ENCODE peak calls at places on chromosomes 11 and 22, in four cellular contexts. One of them, this sample, is unnamed.

GRCh38 chr22:25081409-25081824 is 118.2 kb upstream of the CRYBB3 start:
- DNase-seq in heart right ventricle: no peak
- DNase-seq in Karpas-422: peak; percentile 80
- DNase-seq in CD8-positive, alpha-beta T cell: peak; percentile 54
- DNase-seq in this sample: no peak

GRCh38 chr11:6249822-6250555 is 9.6 kb upstream of the CCKBR start:
- DNase-seq in Karpas-422: no peak
- DNase-seq in heart right ventricle: peak; percentile 60
- DNase-seq in CD8-positive, alpha-beta T cell: no peak
- DNase-seq in this sample: no peak

GRCh38 chr11:108497317-108498045 is 703 bp downstream of the POGLUT3 start:
- DNase-seq in heart right ventricle: peak; percentile 89
- DNase-seq in CD8-positive, alpha-beta T cell: peak; percentile 60
- DNase-seq in Karpas-422: peak; percentile 93
- DNase-seq in this sample: peak; percentile 83

GRCh38 chr11:130782361-130783221 is 133.7 kb downstream of the SNX19 start:
- DNase-seq in CD8-positive, alpha-beta T cell: no peak
- DNase-seq in heart right ventricle: no peak
- DNase-seq in Karpas-422: no peak
- DNase-seq in this sample: no peak

GRCh38 chr11:77136074-77136473 is 8.0 kb downstream of the MYO7A start:
- DNase-seq in CD8-positive, alpha-beta T cell: no peak
- DNase-seq in heart right ventricle: no peak
- DNase-seq in Karpas-422: no peak
- DNase-seq in this sample: no peak

GRCh38 chr11:117856892-117857291 is 19.6 kb downstream of the FXYD6 start:
- DNase-seq in Karpas-422: no peak
- DNase-seq in CD8-positive, alpha-beta T cell: peak; percentile 0
- DNase-seq in heart right ventricle: no peak
- DNase-seq in this sample: no peak

GRCh38 chr11:130877532-130877931 is 38.7 kb downstream of the SNX19 start:
- DNase-seq in CD8-positive, alpha-beta T cell: no peak
- DNase-seq in heart right ventricle: no peak
- DNase-seq in Karpas-422: no peak
- DNase-seq in this sample: no peak

GRCh38 chr22:49955581-49956417 is 4.8 kb upstream of the PIM3 start:
- DNase-seq in heart right ventricle: no peak
- DNase-seq in Karpas-422: no peak
- DNase-seq in CD8-positive, alpha-beta T cell: no peak
- DNase-seq in this sample: no peak

GRCh38 chr11:117928818-117929567 is at the start of gene TMPRSS13:
- DNase-seq in CD8-positive, alpha-beta T cell: no peak
- DNase-seq in heart right ventricle: no peak
- DNase-seq in Karpas-422: no peak
- DNase-seq in this sample: no peak

GRCh38 chr11:61067782-61068181 is 34.5 kb upstream of the CD5 start:
- DNase-seq in Karpas-422: no peak
- DNase-seq in heart right ventricle: no peak
- DNase-seq in CD8-positive, alpha-beta T cell: peak; percentile 5
- DNase-seq in this sample: peak; percentile 42

GRCh38 chr22:45262931-45263789 is 21.6 kb upstream of the UPK3A start:
- DNase-seq in Karpas-422: peak; percentile 94
- DNase-seq in CD8-positive, alpha-beta T cell: no peak
- DNase-seq in heart right ventricle: no peak
- DNase-seq in this sample: no peak

GRCh38 chr11:128488471-128488870 is 98.9 kb downstream of the ETS1 start:
- DNase-seq in Karpas-422: no peak
- DNase-seq in CD8-positive, alpha-beta T cell: no peak
- DNase-seq in heart right ventricle: no peak
- DNase-seq in this sample: no peak

GRCh38 chr11:127106142-127106541 is 105.6 kb upstream of the KIRREL3 start:
- DNase-seq in CD8-positive, alpha-beta T cell: no peak
- DNase-seq in heart right ventricle: no peak
- DNase-seq in Karpas-422: no peak
- DNase-seq in this sample: no peak

GRCh38 chr11:65186701-65187100 is 5.0 kb downstream of the CAPN1 start:
- DNase-seq in Karpas-422: no peak
- DNase-seq in CD8-positive, alpha-beta T cell: no peak
- DNase-seq in heart right ventricle: no peak
- DNase-seq in this sample: no peak

GRCh38 chr11:34609850-34610249 is 11.0 kb upstream of the EHF start:
- DNase-seq in Karpas-422: no peak
- DNase-seq in CD8-positive, alpha-beta T cell: no peak
- DNase-seq in heart right ventricle: no peak
- DNase-seq in this sample: no peak

GRCh38 chr22:28894320-28894719 is 10.9 kb downstream of the ZNRF3 start:
- DNase-seq in Karpas-422: no peak
- DNase-seq in heart right ventricle: no peak
- DNase-seq in CD8-positive, alpha-beta T cell: no peak
- DNase-seq in this sample: no peak

GRCh38 chr11:47154738-47155570 is 21.7 kb downstream of the ARFGAP2 start:
- DNase-seq in Karpas-422: no peak
- DNase-seq in heart right ventricle: no peak
- DNase-seq in CD8-positive, alpha-beta T cell: peak; percentile 51
- DNase-seq in this sample: no peak

GRCh38 chr11:123253909-123254308 is 58.9 kb upstream of the CLMP start:
- DNase-seq in Karpas-422: no peak
- DNase-seq in heart right ventricle: no peak
- DNase-seq in CD8-positive, alpha-beta T cell: no peak
- DNase-seq in this sample: no peak

GRCh38 chr11:125621995-125622394 is 3.0 kb upstream of the CHEK1 start:
- DNase-seq in CD8-positive, alpha-beta T cell: no peak
- DNase-seq in heart right ventricle: no peak
- DNase-seq in Karpas-422: no peak
- DNase-seq in this sample: no peak

GRCh38 chr11:64071849-64072248 is 36.1 kb downstream of the FLRT1 start:
- DNase-seq in Karpas-422: no peak
- DNase-seq in heart right ventricle: no peak
- DNase-seq in CD8-positive, alpha-beta T cell: no peak
- DNase-seq in this sample: no peak

GRCh38 chr22:32904044-32904443 is 102.5 kb downstream of the TIMP3 start:
- DNase-seq in CD8-positive, alpha-beta T cell: no peak
- DNase-seq in Karpas-422: peak; percentile 56
- DNase-seq in heart right ventricle: peak; percentile 54
- DNase-seq in this sample: no peak

GRCh38 chr22:50302041-50302541 is 5.4 kb downstream of the PLXNB2 start:
- DNase-seq in Karpas-422: no peak
- DNase-seq in CD8-positive, alpha-beta T cell: no peak
- DNase-seq in heart right ventricle: no peak
- DNase-seq in this sample: no peak

GRCh38 chr22:48600681-48601080 is 1227.0 kb downstream of the BRD1 start:
- DNase-seq in CD8-positive, alpha-beta T cell: no peak
- DNase-seq in heart right ventricle: no peak
- DNase-seq in Karpas-422: no peak
- DNase-seq in this sample: no peak

GRCh38 chr11:3162410-3163240 is 2.5 kb downstream of the OSBPL5 start:
- DNase-seq in heart right ventricle: no peak
- DNase-seq in CD8-positive, alpha-beta T cell: no peak
- DNase-seq in Karpas-422: no peak
- DNase-seq in this sample: no peak

GRCh38 chr11:111676878-111677585 is 74.8 kb downstream of the SIK2 start:
- DNase-seq in Karpas-422: no peak
- DNase-seq in heart right ventricle: no peak
- DNase-seq in CD8-positive, alpha-beta T cell: no peak
- DNase-seq in this sample: no peak

GRCh38 chr11:95229199-95230053 is 1.6 kb downstream of the SESN3 start:
- DNase-seq in Karpas-422: peak; percentile 65
- DNase-seq in heart right ventricle: no peak
- DNase-seq in CD8-positive, alpha-beta T cell: no peak
- DNase-seq in this sample: no peak

GRCh38 chr11:112470355-112470754 is 209.7 kb upstream of the PLET1 start:
- DNase-seq in CD8-positive, alpha-beta T cell: no peak
- DNase-seq in Karpas-422: no peak
- DNase-seq in heart right ventricle: no peak
- DNase-seq in this sample: no peak

GRCh38 chr11:107217444-107217843 is 199.2 kb upstream of the GUCY1A2 start:
- DNase-seq in CD8-positive, alpha-beta T cell: no peak
- DNase-seq in heart right ventricle: no peak
- DNase-seq in Karpas-422: no peak
- DNase-seq in this sample: no peak

GRCh38 chr11:107218123-107219084 is 200.1 kb upstream of the GUCY1A2 start:
- DNase-seq in Karpas-422: no peak
- DNase-seq in CD8-positive, alpha-beta T cell: no peak
- DNase-seq in heart right ventricle: no peak
- DNase-seq in this sample: no peak

DNA sequence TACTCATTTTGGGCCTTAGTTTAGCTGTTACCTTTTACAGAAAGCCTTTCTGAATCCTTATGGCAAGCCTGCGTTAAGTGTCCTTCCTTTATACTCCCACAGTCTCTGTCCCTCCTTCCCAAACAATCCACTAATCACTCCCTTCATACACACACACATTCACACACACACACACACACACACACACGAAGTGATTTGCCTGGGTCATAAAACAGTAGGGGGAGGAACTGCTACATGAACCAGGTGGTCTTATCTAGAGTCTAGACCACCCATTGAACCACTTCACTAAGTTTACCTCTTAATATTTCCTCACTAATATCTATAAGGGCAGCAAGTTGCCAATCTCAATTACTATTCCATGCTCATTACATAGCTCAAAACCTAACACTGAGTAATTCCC is 196.7 kb upstream of the GUCY1A2 start:
- DNase-seq in heart right ventricle: no peak
- DNase-seq in Karpas-422: no peak
- DNase-seq in CD8-positive, alpha-beta T cell: no peak
- DNase-seq in this sample: no peak
- H3K27me3 ChIP-seq in heart right ventricle: no peaks in the 10 kb centered on the region
- H3K27me3 ChIP-seq in Karpas-422: no peaks in the 10 kb centered on the region
- H3K27me3 ChIP-seq in CD8-positive, alpha-beta T cell: no peaks in the 10 kb centered on the region
- H3K27me3 ChIP-seq in this sample: no peaks in the 10 kb centered on the region

GRCh38 chr11:429391-429790 is 12.4 kb downstream of the ANO9 start:
- DNase-seq in CD8-positive, alpha-beta T cell: no peak
- DNase-seq in Karpas-422: no peak
- DNase-seq in heart right ventricle: no peak
- DNase-seq in this sample: no peak

GRCh38 chr11:428295-428694 is 13.5 kb upstream of the SIGIRR start:
- DNase-seq in heart right ventricle: no peak
- DNase-seq in CD8-positive, alpha-beta T cell: no peak
- DNase-seq in Karpas-422: no peak
- DNase-seq in this sample: no peak

GRCh38 chr11:431921-432320 is 9.9 kb downstream of the ANO9 start:
- DNase-seq in Karpas-422: no peak
- DNase-seq in heart right ventricle: no peak
- DNase-seq in CD8-positive, alpha-beta T cell: no peak
- DNase-seq in this sample: no peak

GRCh38 chr11:432501-433100 is 9.2 kb downstream of the ANO9 start:
- DNase-seq in heart right ventricle: no peak
- DNase-seq in Karpas-422: no peak
- DNase-seq in CD8-positive, alpha-beta T cell: no peak
- DNase-seq in this sample: no peak

DNA sequence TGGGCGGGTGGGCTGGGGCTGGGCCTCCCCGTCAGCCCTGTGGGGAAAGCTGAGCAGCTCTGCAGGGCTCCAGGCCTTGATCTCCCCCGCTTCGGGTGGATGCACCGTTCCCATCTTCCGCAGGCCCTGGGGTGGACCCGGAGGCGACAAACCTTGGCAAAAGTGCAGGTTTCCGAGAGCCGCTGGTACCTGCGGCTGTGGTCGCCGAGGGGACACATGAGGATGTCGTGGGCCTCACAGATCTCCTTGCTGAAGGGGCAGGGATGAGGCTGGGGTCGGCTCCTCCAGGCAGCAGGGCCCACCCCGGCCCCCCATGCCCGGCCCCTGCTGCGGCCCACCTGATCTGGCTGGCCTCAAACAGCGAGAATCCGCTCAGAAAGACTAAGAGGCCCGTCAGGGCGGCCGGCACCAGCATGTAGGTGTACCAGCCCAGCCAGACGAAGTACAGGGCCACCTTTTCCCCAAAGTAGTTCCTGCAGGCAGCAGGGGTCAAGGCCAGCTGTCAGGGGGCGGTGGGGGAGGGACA is 11.8 kb downstream of the ANO9 start:
- DNase-seq in Karpas-422: no peak
- DNase-seq in heart right ventricle: no peak
- DNase-seq in CD8-positive, alpha-beta T cell: no peak
- DNase-seq in this sample: no peak
- H3K27me3 ChIP-seq in Karpas-422: no peaks in the 10 kb centered on the region
- H3K27me3 ChIP-seq in heart right ventricle: peaks cover 22% of the 10 kb centered on the region
- H3K27me3 ChIP-seq in CD8-positive, alpha-beta T cell: no peaks in the 10 kb centered on the region
- H3K27me3 ChIP-seq in this sample: no peaks in the 10 kb centered on the region

GRCh38 chr22:43427296-43428004 is 15.6 kb downstream of the MPPED1 start:
- DNase-seq in heart right ventricle: no peak
- DNase-seq in Karpas-422: no peak
- DNase-seq in CD8-positive, alpha-beta T cell: no peak
- DNase-seq in this sample: no peak
- H3K27me3 ChIP-seq in heart right ventricle: peaks cover 73% of the 10 kb centered on the region
- H3K27me3 ChIP-seq in Karpas-422: no peaks in the 10 kb centered on the region
- H3K27me3 ChIP-seq in CD8-positive, alpha-beta T cell: peaks cover 4% of the 10 kb centered on the region
- H3K27me3 ChIP-seq in this sample: peaks cover 61% of the 10 kb centered on the region

GRCh38 chr22:22574361-22574760 is 15.3 kb upstream of the PRAME start:
- DNase-seq in CD8-positive, alpha-beta T cell: no peak
- DNase-seq in Karpas-422: no peak
- DNase-seq in heart right ventricle: no peak
- DNase-seq in this sample: no peak
- H3K27me3 ChIP-seq in CD8-positive, alpha-beta T cell: no peaks in the 10 kb centered on the region
- H3K27me3 ChIP-seq in Karpas-422: no peaks in the 10 kb centered on the region
- H3K27me3 ChIP-seq in heart right ventricle: peaks cover 41% of the 10 kb centered on the region
- H3K27me3 ChIP-seq in this sample: peaks cover 17% of the 10 kb centered on the region

GRCh38 chr11:68036141-68036716 is 2.6 kb upstream of the TCIRG1 start:
- DNase-seq in heart right ventricle: no peak
- DNase-seq in Karpas-422: no peak
- DNase-seq in CD8-positive, alpha-beta T cell: no peak
- DNase-seq in this sample: no peak

GRCh38 chr11:68038226-68038717 is 553 bp upstream of the TCIRG1 start:
- DNase-seq in heart right ventricle: no peak
- DNase-seq in CD8-positive, alpha-beta T cell: no peak
- DNase-seq in Karpas-422: no peak
- DNase-seq in this sample: no peak

GRCh38 chr11:68038718-68039525 is at the start of gene TCIRG1:
- DNase-seq in CD8-positive, alpha-beta T cell: peak; percentile 54
- DNase-seq in Karpas-422: peak; percentile 82
- DNase-seq in heart right ventricle: peak; percentile 91
- DNase-seq in this sample: peak; percentile 97

GRCh38 chr11:68036717-68037239 is 2.0 kb upstream of the TCIRG1 start:
- DNase-seq in heart right ventricle: peak; percentile 63
- DNase-seq in CD8-positive, alpha-beta T cell: peak; percentile 26
- DNase-seq in Karpas-422: no peak
- DNase-seq in this sample: no peak

DNA sequence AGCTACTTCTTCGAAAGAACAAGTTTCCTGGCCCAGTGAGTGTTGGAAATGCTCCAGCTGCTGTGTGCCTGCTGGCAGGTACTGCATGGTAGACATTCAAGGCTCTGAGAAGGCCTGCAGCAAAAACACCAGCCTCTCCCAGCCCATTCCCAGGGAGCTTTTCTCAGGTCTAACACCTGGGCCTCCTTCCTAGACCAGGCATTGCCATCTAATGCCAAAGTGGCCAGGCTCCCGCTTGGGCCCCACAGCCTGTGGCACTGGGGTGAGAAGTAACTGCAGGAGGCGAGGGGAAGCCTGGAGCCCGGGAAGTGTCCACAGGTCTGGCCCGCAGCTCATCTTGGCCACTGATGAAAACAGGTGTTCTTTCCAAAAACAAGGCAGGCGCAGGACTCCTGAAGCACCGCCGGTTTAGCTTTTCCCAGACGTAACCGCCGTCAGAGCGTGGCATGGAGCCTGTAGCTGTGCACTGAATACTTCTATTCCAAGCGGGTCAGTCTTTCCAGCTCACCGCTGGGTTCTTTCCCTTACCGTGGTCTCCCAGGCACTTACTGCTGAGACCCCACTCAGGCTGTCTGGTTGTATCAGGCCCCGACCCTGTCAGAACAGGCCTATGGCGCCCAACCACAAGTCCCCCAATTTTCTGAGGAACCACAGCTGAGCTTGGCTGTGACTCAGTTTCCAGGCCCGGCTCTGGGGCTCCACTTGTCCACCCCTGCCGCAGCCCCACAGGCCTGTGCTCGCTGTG is 1.2 kb upstream of the TCIRG1 start:
- DNase-seq in Karpas-422: no peak
- DNase-seq in heart right ventricle: no peak
- DNase-seq in CD8-positive, alpha-beta T cell: no peak
- DNase-seq in this sample: no peak
- H3K27me3 ChIP-seq in Karpas-422: no peaks in the 10 kb centered on the region
- H3K27me3 ChIP-seq in heart right ventricle: no peaks in the 10 kb centered on the region
- H3K27me3 ChIP-seq in CD8-positive, alpha-beta T cell: no peaks in the 10 kb centered on the region
- H3K27me3 ChIP-seq in this sample: no peaks in the 10 kb centered on the region